ENCODE peak calls at places on chromosomes 7 and 10, in ten cellular contexts. S, M, F, X, H, V, P, G, Q and Z are unnamed samples.
A peak's percentile ranks its signal among the peaks of the same experiment; 100 is the strongest.

GRCh38 chr10:110364531-110364937 is 59.8 kb upstream of the SMNDC1 start:
- ATAC-seq in S (no peak), M (no peak), F (no peak), X (no peak), H (no peak), V (no peak), P (no peak), G (no peak), Q (no peak), Z (no peak)

GRCh38 chr7:127437772-127438330 is 45.3 kb upstream of the ZNF800 start:
- ATAC-seq in S (no peak), M (no peak), F (no peak), X (no peak), H (no peak), V (no peak), P (no peak), G (no peak), Q (no peak), Z (no peak)

GRCh38 chr7:11540271-11540761 is 291.7 kb downstream of the THSD7A start:
- ATAC-seq in S (no peak), M (peak; percentile 73), F (peak; percentile 20), X (peak; percentile 87), H (no peak), V (no peak), P (peak; percentile 15), G (no peak), Q (no peak), Z (peak; percentile 57)

GRCh38 chr7:28778781-28779180 is 179.3 kb downstream of the TRIL start:
- ATAC-seq in S (no peak), M (no peak), F (no peak), X (no peak), H (no peak), V (no peak), P (no peak), G (no peak), Q (no peak), Z (no peak)

GRCh38 chr7:141416691-141417268 is 134.4 kb upstream of the AGK start:
- ATAC-seq in S (no peak), M (no peak), F (no peak), X (no peak), H (no peak), V (no peak), P (no peak), G (no peak), Q (no peak), Z (no peak)

GRCh38 chr7:132491546-132491945 is 84.7 kb downstream of the PLXNA4 start:
- ATAC-seq in S (no peak), M (no peak), F (no peak), X (no peak), H (no peak), V (no peak), P (no peak), G (no peak), Q (no peak), Z (no peak)

GRCh38 chr10:122632561-122632960 is 67.1 kb downstream of the C10orf120 start:
- ATAC-seq in S (no peak), M (no peak), F (no peak), X (no peak), H (no peak), V (peak; percentile 5), P (no peak), G (peak; percentile 40), Q (no peak), Z (no peak)

GRCh38 chr10:103583871-103584215 is 90.3 kb downstream of the NEURL1 start:
- ATAC-seq in S (peak; percentile 59), M (no peak), F (peak; percentile 20), X (no peak), H (no peak), V (no peak), P (no peak), G (no peak), Q (peak; percentile 41), Z (no peak)

GRCh38 chr10:4372601-4373000 is 453.4 kb upstream of the AKR1E2 start:
- ATAC-seq in S (no peak), M (peak; percentile 87), F (no peak), X (no peak), H (peak; percentile 48), V (no peak), P (peak; percentile 53), G (no peak), Q (no peak), Z (peak; percentile 87)

GRCh38 chr7:137454169-137455166 is 110.9 kb upstream of the PTN start:
- ATAC-seq in S (no peak), M (peak; percentile 86), F (no peak), X (no peak), H (peak; percentile 82), V (peak; percentile 72), P (peak; percentile 56), G (peak; percentile 94), Q (no peak), Z (peak; percentile 91)

DNA sequence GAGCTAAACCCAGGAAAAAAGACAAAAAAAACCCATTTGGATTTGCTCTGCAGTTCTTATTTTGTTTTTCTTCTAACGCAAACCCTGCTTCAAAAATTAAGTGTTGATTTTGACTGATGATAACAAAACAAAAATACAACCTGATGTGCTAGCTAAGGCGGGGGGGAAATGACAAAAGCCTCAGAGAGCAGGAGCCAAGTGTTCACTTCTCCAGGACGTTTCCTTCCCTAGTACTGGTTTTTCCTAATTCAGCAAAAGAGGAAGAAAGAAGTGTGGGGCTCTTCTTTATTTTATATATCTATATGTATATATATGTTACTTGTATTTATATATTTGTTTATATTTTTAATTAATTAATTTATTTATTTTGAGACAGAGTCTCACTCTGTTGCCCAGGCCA is 28.0 kb downstream of the SNX10 start:
- ATAC-seq in S (no peak), M (no peak), F (no peak), X (no peak), H (no peak), V (no peak), P (no peak), G (no peak), Q (no peak), Z (no peak)
- H3K9me3 ChIP-seq in S (no peaks in the 10 kb centered on the region), M (no peaks in the 10 kb centered on the region), F (no peaks in the 10 kb centered on the region), X (no peaks in the 10 kb centered on the region), H (no peaks in the 10 kb centered on the region), V (no peaks in the 10 kb centered on the region), P (no peaks in the 10 kb centered on the region), G (no peaks in the 10 kb centered on the region), Q (no peaks in the 10 kb centered on the region), Z (no peaks in the 10 kb centered on the region)

GRCh38 chr10:108187396-108188012 is 1023.0 kb upstream of the SORCS1 start:
- ATAC-seq in S (no peak), M (no peak), F (no peak), X (no peak), H (no peak), V (no peak), P (no peak), G (no peak), Q (no peak), Z (no peak)
- H3K9me3 ChIP-seq in S (no peaks in the 10 kb centered on the region), M (no peaks in the 10 kb centered on the region), F (no peaks in the 10 kb centered on the region), X (no peaks in the 10 kb centered on the region), H (no peaks in the 10 kb centered on the region), V (no peaks in the 10 kb centered on the region), P (no peaks in the 10 kb centered on the region), G (no peaks in the 10 kb centered on the region), Q (no peaks in the 10 kb centered on the region), Z (no peaks in the 10 kb centered on the region)

GRCh38 chr7:57651006-57651405 is 201.0 kb downstream of the ZNF716 start:
- ATAC-seq in S (no peak), M (no peak), F (no peak), X (no peak), H (no peak), V (no peak), P (no peak), G (no peak), Q (no peak), Z (no peak)
- H3K9me3 ChIP-seq in S (peaks cover 23% of the 10 kb centered on the region), M (no peaks in the 10 kb centered on the region), F (peaks cover 24% of the 10 kb centered on the region), X (no peaks in the 10 kb centered on the region), H (no peaks in the 10 kb centered on the region), V (no peaks in the 10 kb centered on the region), P (no peaks in the 10 kb centered on the region), G (no peaks in the 10 kb centered on the region), Q (no peaks in the 10 kb centered on the region), Z (peaks cover 53% of the 10 kb centered on the region)

DNA sequence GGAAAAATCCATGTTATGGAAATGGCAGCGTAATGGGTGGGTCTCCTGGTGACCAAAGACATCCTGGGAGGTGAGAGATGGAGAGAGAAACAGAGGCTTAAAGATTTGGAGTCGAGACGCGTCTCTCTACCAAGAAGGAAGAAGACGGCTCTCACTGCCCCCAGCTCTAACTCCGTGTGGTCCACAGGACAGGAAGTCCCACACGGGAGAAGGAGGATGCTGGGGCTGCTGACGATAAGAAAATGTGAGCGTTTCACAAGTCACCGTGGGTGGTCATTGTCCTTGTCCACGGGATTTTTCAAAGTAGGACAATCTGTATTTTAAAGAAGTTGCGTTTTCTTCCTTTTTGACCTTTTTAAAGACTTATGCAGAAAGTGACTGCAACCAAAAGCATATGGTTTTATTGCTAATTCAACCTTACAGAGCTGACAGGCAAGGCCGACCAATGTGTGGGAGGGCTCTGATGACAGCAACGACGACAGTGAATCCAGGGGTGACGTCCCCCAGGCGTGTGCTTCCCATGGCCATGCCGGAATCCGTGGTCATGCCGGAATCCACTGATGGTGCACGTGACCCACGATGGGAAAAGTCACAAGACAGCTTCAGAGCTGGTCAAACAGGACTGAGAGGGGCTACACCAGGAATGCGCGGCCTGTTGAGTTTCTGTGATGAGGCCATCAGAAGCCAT is 341.2 kb downstream of the PTPRN2 start:
- ATAC-seq in S (no peak), M (no peak), F (no peak), X (no peak), H (no peak), V (no peak), P (no peak), G (no peak), Q (no peak), Z (no peak)
- H3K9me3 ChIP-seq in S (no peaks in the 10 kb centered on the region), M (no peaks in the 10 kb centered on the region), F (no peaks in the 10 kb centered on the region), X (no peaks in the 10 kb centered on the region), H (no peaks in the 10 kb centered on the region), V (no peaks in the 10 kb centered on the region), P (no peaks in the 10 kb centered on the region), G (no peaks in the 10 kb centered on the region), Q (no peaks in the 10 kb centered on the region), Z (no peaks in the 10 kb centered on the region)

GRCh38 chr10:85280014-85280413 is 951.6 kb downstream of the CCSER2 start:
- ATAC-seq in S (no peak), M (no peak), F (no peak), X (no peak), H (no peak), V (peak; percentile 80), P (peak; percentile 68), G (no peak), Q (no peak), Z (no peak)

GRCh38 chr10:85284778-85285397 is 956.5 kb downstream of the CCSER2 start:
- ATAC-seq in S (no peak), M (no peak), F (no peak), X (no peak), H (no peak), V (no peak), P (no peak), G (no peak), Q (no peak), Z (no peak)
- H3K9me3 ChIP-seq in S (no peaks in the 10 kb centered on the region), M (no peaks in the 10 kb centered on the region), F (no peaks in the 10 kb centered on the region), X (no peaks in the 10 kb centered on the region), H (no peaks in the 10 kb centered on the region), V (no peaks in the 10 kb centered on the region), P (peaks cover 3% of the 10 kb centered on the region), G (no peaks in the 10 kb centered on the region), Q (no peaks in the 10 kb centered on the region), Z (no peaks in the 10 kb centered on the region)